ENCODE peak calls at places on chromosome 21, in six cellular contexts. Y is activated CD8-positive, alpha-beta memory T cell treated with anti-CD3 and anti-CD28 coated beads for 24 hours; E is NCI-H2029; L is progenitor cell of endocrine pancreas; C is pons; F is MCF 10A. R is an unnamed sample.

GRCh38 chr21:42174173-42174572 is 44.8 kb upstream of the ABCG1 start:
- DNase-seq in Y (peak; percentile 47), E (no peak), L (no peak), C (no peak), F (no peak), R (no peak)

GRCh38 chr21:15170614-15171013 is 105.8 kb upstream of the NRIP1 start:
- DNase-seq in Y (no peak), E (no peak), L (no peak), C (no peak), F (no peak), R (no peak)

GRCh38 chr21:42039911-42040351 is 29.8 kb upstream of the ZBTB21 start:
- DNase-seq in Y (no peak), E (no peak), L (no peak), C (no peak), F (peak; percentile 30), R (peak; percentile 76)

GRCh38 chr21:34510148-34511142 is 1.6 kb downstream of the KCNE1 start:
- DNase-seq in Y (peak; percentile 72), E (peak; percentile 63), L (peak; percentile 32), C (peak; percentile 60), F (peak; percentile 73), R (peak; percentile 82)

GRCh38 chr21:30164796-30165195 is 1.8 kb downstream of the CLDN17 start:
- DNase-seq in Y (no peak), E (no peak), L (no peak), C (no peak), F (peak; percentile 5), R (no peak)

GRCh38 chr21:39216290-39216689 is 33.0 kb upstream of the PSMG1 start:
- DNase-seq in Y (no peak), E (no peak), L (no peak), C (no peak), F (no peak), R (no peak)

GRCh38 chr21:35529141-35529863 is 480.2 kb upstream of the RUNX1 start:
- DNase-seq in Y (no peak), E (peak; percentile 37), L (no peak), C (peak; percentile 19), F (peak; percentile 18), R (peak; percentile 59)

GRCh38 chr21:37671381-37671780 is 244.9 kb downstream of the KCNJ6 start:
- DNase-seq in Y (no peak), E (no peak), L (no peak), C (no peak), F (peak; percentile 22), R (no peak)

GRCh38 chr21:29347274-29347681 is 48.6 kb downstream of the BACH1 start:
- DNase-seq in Y (no peak), E (no peak), L (no peak), C (peak; percentile 34), F (no peak), R (peak; percentile 59)

GRCh38 chr21:32186843-32187242 is 92.0 kb downstream of the MIS18A start:
- DNase-seq in Y (no peak), E (no peak), L (no peak), C (no peak), F (no peak), R (no peak)

GRCh38 chr21:43985690-43986251 is 26.3 kb upstream of the TRAPPC10 start:
- DNase-seq in Y (no peak), E (no peak), L (no peak), C (no peak), F (no peak), R (no peak)

R was measured in fibroblast of villous mesenchyme.